ENCODE peak calls at places on chromosomes 5 and 9, in six cellular contexts. One of them, this sample, is unnamed.
A peak's percentile ranks its signal among the peaks of the same experiment; 100 is the strongest.

GRCh38 chr9:61667559-61668121 is 477.8 kb downstream of the SPATA31A7 start:
- DNase-seq in gastrocnemius medialis: no peak
- DNase-seq in endothelial cell of umbilical vein: no peak
- DNase-seq in transverse colon: peak; percentile 5
- DNase-seq in prostate gland: no peak
- DNase-seq in heart left ventricle: no peak
- DNase-seq in this sample: no peak

GRCh38 chr5:34624711-34625110 is 31.4 kb upstream of the RAI14 start:
- DNase-seq in prostate gland: no peak
- DNase-seq in heart left ventricle: no peak
- DNase-seq in transverse colon: no peak
- DNase-seq in gastrocnemius medialis: no peak
- DNase-seq in endothelial cell of umbilical vein: no peak
- DNase-seq in this sample: no peak

GRCh38 chr5:41507501-41507900 is 2.9 kb downstream of the PLCXD3 start:
- DNase-seq in transverse colon: no peak
- DNase-seq in prostate gland: no peak
- DNase-seq in endothelial cell of umbilical vein: no peak
- DNase-seq in heart left ventricle: no peak
- DNase-seq in gastrocnemius medialis: no peak
- DNase-seq in this sample: no peak

GRCh38 chr5:38651806-38652205 is 95.4 kb upstream of the LIFR start:
- DNase-seq in gastrocnemius medialis: no peak
- DNase-seq in heart left ventricle: no peak
- DNase-seq in prostate gland: no peak
- DNase-seq in transverse colon: no peak
- DNase-seq in endothelial cell of umbilical vein: no peak
- DNase-seq in this sample: no peak

GRCh38 chr5:171424726-171425125 is 5.3 kb downstream of the FGF18 start:
- DNase-seq in endothelial cell of umbilical vein: no peak
- DNase-seq in heart left ventricle: no peak
- DNase-seq in prostate gland: no peak
- DNase-seq in gastrocnemius medialis: no peak
- DNase-seq in transverse colon: no peak
- DNase-seq in this sample: no peak

GRCh38 chr5:74063346-74063745 is 437.4 kb downstream of the ARHGEF28 start:
- DNase-seq in heart left ventricle: no peak
- DNase-seq in prostate gland: no peak
- DNase-seq in endothelial cell of umbilical vein: no peak
- DNase-seq in transverse colon: no peak
- DNase-seq in gastrocnemius medialis: no peak
- DNase-seq in this sample: no peak

GRCh38 chr9:112659906-112660305 is 58.0 kb downstream of the INIP start:
- DNase-seq in transverse colon: no peak
- DNase-seq in gastrocnemius medialis: no peak
- DNase-seq in prostate gland: no peak
- DNase-seq in endothelial cell of umbilical vein: no peak
- DNase-seq in heart left ventricle: no peak
- DNase-seq in this sample: no peak

GRCh38 chr9:126722252-126722921 is 82.5 kb upstream of the ZBTB43 start:
- DNase-seq in transverse colon: peak; percentile 84
- DNase-seq in prostate gland: peak; percentile 74
- DNase-seq in gastrocnemius medialis: peak; percentile 39
- DNase-seq in heart left ventricle: peak; percentile 82
- DNase-seq in endothelial cell of umbilical vein: peak; percentile 30
- DNase-seq in this sample: peak; percentile 29

GRCh38 chr5:160511280-160511929 is 89.8 kb downstream of the PTTG1 start:
- DNase-seq in endothelial cell of umbilical vein: no peak
- DNase-seq in heart left ventricle: no peak
- DNase-seq in transverse colon: no peak
- DNase-seq in gastrocnemius medialis: no peak
- DNase-seq in prostate gland: no peak
- DNase-seq in this sample: no peak

GRCh38 chr5:163951069-163951468 is 445.6 kb downstream of the MAT2B start:
- DNase-seq in transverse colon: no peak
- DNase-seq in prostate gland: no peak
- DNase-seq in endothelial cell of umbilical vein: no peak
- DNase-seq in heart left ventricle: peak; percentile 38
- DNase-seq in gastrocnemius medialis: no peak
- DNase-seq in this sample: no peak

GRCh38 chr5:65927497-65928340 is 1.3 kb downstream of the ERBIN start:
- DNase-seq in heart left ventricle: no peak
- DNase-seq in prostate gland: peak; percentile 42
- DNase-seq in gastrocnemius medialis: no peak
- DNase-seq in endothelial cell of umbilical vein: peak; percentile 79
- DNase-seq in transverse colon: no peak
- DNase-seq in this sample: no peak

GRCh38 chr5:65856520-65856919 is 69.9 kb upstream of the ERBIN start:
- DNase-seq in endothelial cell of umbilical vein: no peak
- DNase-seq in gastrocnemius medialis: no peak
- DNase-seq in heart left ventricle: no peak
- DNase-seq in transverse colon: no peak
- DNase-seq in prostate gland: no peak
- DNase-seq in this sample: no peak

GRCh38 chr5:322281-322941 is 897 bp downstream of the AHRR start:
- DNase-seq in heart left ventricle: no peak
- DNase-seq in gastrocnemius medialis: no peak
- DNase-seq in prostate gland: no peak
- DNase-seq in transverse colon: no peak
- DNase-seq in endothelial cell of umbilical vein: peak; percentile 30
- DNase-seq in this sample: no peak

GRCh38 chr5:321233-321725 is at the start of gene AHRR:
- DNase-seq in prostate gland: peak; percentile 31
- DNase-seq in transverse colon: peak; percentile 72
- DNase-seq in endothelial cell of umbilical vein: peak; percentile 52
- DNase-seq in gastrocnemius medialis: no peak
- DNase-seq in heart left ventricle: peak; percentile 58
- DNase-seq in this sample: no peak

GRCh38 chr5:324736-325612 is 3.5 kb downstream of the AHRR start:
- DNase-seq in transverse colon: no peak
- DNase-seq in gastrocnemius medialis: no peak
- DNase-seq in heart left ventricle: no peak
- DNase-seq in endothelial cell of umbilical vein: no peak
- DNase-seq in prostate gland: no peak
- DNase-seq in this sample: no peak

GRCh38 chr5:321726-322251 is 275 bp downstream of the AHRR start:
- DNase-seq in heart left ventricle: no peak
- DNase-seq in endothelial cell of umbilical vein: no peak
- DNase-seq in transverse colon: no peak
- DNase-seq in gastrocnemius medialis: no peak
- DNase-seq in prostate gland: no peak
- DNase-seq in this sample: no peak

DNA sequence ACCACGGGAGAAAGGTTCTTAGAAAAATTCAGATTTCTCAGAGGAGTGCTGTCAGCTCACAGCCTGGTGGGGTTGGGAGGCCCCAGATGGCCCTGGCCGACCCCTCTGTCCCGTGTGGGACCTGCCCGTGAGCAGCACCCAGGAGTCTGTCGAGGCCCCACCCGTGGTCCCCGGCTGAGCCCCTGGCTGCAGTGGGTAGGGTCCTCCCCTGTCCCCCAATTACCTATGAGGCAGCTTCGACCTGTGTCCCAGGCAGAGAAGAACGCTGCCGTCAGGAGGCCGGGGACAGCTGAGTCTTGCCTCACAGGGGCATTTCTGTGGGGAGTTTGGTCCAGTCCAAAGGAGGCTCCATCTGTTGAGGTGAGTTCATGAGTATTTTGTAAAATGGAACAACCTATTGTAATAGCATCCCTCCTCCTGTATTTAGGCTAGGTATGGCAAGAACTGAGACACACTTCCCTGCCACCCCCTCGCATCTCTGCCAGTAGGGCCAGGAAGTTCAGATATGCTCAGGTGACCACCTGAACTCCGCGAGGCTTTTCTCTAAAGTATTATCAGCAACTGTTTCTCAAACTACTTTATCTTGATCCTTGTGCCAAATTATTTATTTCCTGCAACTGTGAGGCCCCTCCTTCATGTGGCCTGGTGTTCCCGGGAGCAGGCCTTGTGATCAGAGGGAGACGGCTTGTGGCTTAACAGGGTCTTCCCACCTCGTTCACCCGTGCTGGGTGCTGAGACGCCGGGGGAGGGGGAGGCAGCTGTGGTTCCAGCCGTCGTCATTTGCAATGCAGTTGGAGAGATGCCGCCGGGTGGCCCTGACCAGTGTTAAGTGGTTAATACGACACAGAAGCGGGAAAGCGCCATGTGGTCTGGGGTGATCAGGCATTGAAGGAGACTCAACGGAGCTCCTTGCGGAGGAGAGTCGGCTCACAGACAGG is 1.7 kb downstream of the AHRR start:
- DNase-seq in heart left ventricle: no peak
- DNase-seq in gastrocnemius medialis: no peak
- DNase-seq in transverse colon: no peak
- DNase-seq in prostate gland: no peak
- DNase-seq in endothelial cell of umbilical vein: no peak
- DNase-seq in this sample: no peak
- H3K4me3 ChIP-seq in heart left ventricle: no peak overlapping the region
- H3K4me3 ChIP-seq in gastrocnemius medialis: no peak overlapping the region
- H3K4me3 ChIP-seq in transverse colon: peak overlapping the region; percentile 57
- H3K4me3 ChIP-seq in prostate gland: no peak overlapping the region
- H3K4me3 ChIP-seq in endothelial cell of umbilical vein: no peak overlapping the region
- H3K4me3 ChIP-seq in this sample: no peak overlapping the region

DNA sequence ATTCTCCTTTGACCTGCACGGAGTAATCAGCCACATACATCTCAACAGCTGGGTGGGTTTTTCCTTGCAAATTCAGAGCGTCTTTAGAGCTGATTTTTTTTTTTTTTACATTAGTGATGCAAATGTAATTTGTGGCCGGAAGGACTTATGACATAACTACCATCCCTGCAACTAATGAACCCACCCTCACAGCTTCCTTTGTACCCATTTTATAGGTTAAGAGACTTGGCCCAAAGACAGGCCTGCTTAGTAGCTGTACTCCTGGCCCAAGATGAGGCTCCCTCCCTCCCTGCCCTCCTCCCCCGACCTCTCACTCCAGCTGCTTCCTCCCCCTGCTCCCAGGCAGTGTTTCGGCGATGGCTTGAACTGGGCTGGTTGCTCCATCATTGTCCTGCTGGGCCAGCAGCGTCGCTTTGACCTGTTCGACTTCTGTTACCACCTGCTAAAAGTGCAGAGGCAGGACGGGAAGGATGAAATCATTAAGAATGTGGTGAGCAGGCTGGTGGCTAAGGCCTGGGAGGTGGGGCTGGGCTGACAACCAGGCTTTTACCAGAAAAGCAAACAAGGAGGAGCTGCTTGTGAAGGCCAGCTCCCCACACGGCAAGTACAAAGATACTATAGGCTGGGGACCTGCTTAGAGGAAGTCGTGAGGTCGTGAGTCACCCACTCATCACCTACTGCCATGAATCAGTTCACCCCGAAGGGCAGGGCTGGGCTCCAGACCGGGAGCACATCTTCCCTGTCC is 69.7 kb upstream of the NIPAL4 start:
- DNase-seq in endothelial cell of umbilical vein: peak; percentile 40
- DNase-seq in transverse colon: peak; percentile 13
- DNase-seq in prostate gland: peak; percentile 75
- DNase-seq in gastrocnemius medialis: no peak
- DNase-seq in heart left ventricle: no peak
- DNase-seq in this sample: no peak
- H3K27ac ChIP-seq in endothelial cell of umbilical vein: peak overlapping the region; percentile 19
- H3K27ac ChIP-seq in transverse colon: peak overlapping the region; percentile 49
- H3K27ac ChIP-seq in prostate gland: no peak overlapping the region
- H3K27ac ChIP-seq in gastrocnemius medialis: no peak overlapping the region
- H3K27ac ChIP-seq in heart left ventricle: no peak overlapping the region
- H3K27ac ChIP-seq in this sample: no peak overlapping the region

DNA sequence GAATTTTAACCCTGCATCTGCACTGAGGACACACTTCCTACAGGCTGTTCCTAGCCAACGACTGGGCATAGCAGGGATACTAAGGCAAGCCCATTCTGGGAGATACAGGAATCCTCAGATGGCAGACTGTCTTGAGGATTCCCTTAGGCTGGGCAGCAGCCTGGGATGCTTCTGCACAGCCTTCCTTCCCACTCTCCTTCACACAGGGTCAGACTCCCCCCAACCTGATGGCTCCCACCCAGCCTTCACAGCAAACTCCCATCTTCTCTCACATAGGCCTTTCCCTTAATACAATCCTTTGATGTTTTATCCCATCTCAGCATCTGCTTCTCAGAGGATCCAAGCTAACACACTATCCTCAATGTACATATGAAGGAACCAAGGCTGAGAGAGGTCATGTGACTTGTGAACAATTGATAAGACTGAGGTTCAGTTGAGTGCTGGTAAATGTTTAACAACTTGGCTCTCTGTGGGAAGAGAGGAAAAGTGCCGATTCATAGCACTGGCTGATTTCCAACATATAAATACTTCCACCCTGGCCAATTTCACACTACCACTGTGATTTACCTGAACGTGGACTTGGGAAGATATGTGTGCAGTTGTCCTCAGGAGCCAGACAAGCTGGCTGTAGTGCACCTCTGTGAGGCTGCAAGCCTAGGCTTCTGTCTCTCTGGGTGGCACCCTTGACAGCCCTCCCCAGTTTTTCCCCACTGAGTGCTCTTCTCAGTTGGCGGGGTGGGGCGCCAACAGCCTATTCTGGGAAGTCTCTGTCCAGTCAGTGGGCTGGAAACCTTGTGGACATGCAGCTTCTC is 120.2 kb upstream of the TRIM32 start:
- DNase-seq in transverse colon: no peak
- DNase-seq in gastrocnemius medialis: no peak
- DNase-seq in heart left ventricle: no peak
- DNase-seq in endothelial cell of umbilical vein: no peak
- DNase-seq in prostate gland: no peak
- DNase-seq in this sample: no peak
- TF ChIP-seq POLR2A in transverse colon: no peak
- TF ChIP-seq POLR2A in gastrocnemius medialis: no peak
- TF ChIP-seq POLR2A in heart left ventricle: no peak
- TF ChIP-seq POLR2A in endothelial cell of umbilical vein: no peak
- TF ChIP-seq POLR2A in prostate gland: no peak
- TF ChIP-seq POLR2A in this sample: no peak

DNA sequence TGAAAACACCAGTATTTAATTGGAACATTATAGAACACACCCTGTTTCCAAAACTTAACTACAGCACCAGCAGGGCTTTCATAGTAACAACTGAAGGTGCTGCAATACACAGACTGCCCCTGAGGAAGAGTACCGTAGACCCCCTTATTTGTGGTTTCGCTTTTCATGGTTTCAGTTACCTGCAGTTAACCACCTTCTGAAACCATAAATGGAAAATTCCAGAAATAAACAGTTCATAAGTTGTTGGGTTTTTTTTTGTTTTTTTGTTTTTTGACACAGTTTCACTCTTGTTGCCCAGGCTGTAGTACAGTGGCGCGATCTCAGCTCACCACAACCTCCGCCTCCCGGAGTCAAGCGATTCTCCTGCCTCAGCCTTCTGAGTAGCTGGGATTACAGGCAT is 9.5 kb upstream of the GLDC start:
- DNase-seq in endothelial cell of umbilical vein: no peak
- DNase-seq in gastrocnemius medialis: no peak
- DNase-seq in transverse colon: no peak
- DNase-seq in heart left ventricle: no peak
- DNase-seq in prostate gland: no peak
- DNase-seq in this sample: no peak
- H3K4me3 ChIP-seq in endothelial cell of umbilical vein: no peak overlapping the region
- H3K4me3 ChIP-seq in gastrocnemius medialis: no peak overlapping the region
- H3K4me3 ChIP-seq in transverse colon: no peak overlapping the region
- H3K4me3 ChIP-seq in heart left ventricle: no peak overlapping the region
- H3K4me3 ChIP-seq in prostate gland: no peak overlapping the region
- H3K4me3 ChIP-seq in this sample: no peak overlapping the region

GRCh38 chr5:16884595-16884994 is 51.5 kb downstream of the MYO10 start:
- DNase-seq in heart left ventricle: no peak
- DNase-seq in prostate gland: peak; percentile 43
- DNase-seq in endothelial cell of umbilical vein: no peak
- DNase-seq in transverse colon: no peak
- DNase-seq in gastrocnemius medialis: no peak
- DNase-seq in this sample: no peak
- H3K27ac ChIP-seq in heart left ventricle: no peak overlapping the region
- H3K27ac ChIP-seq in prostate gland: no peak overlapping the region
- H3K27ac ChIP-seq in endothelial cell of umbilical vein: no peak overlapping the region
- H3K27ac ChIP-seq in transverse colon: peak overlapping the region; percentile 81
- H3K27ac ChIP-seq in gastrocnemius medialis: no peak overlapping the region
- H3K27ac ChIP-seq in this sample: no peak overlapping the region

This sample was measured in tibial nerve.